ENCODE peak calls at places on chromosome 16, in ten cellular contexts. One of them, this sample, is unnamed.

GRCh38 chr16:55876854-55877253 is 1.7 kb upstream of the CES5A start:
- DNase-seq in stimulated activated CD8-positive, alpha-beta memory T cell treated with anti-CD3 and anti-CD28 coated beads, Interleukin-15, amount 100 ng/mL, for 24 hours: no peak
- DNase-seq in heart right ventricle: no peak
- DNase-seq in AML-193: no peak
- DNase-seq in colonic mucosa: no peak
- DNase-seq in NCI-H526 treated with DMSO at 0.1 percent for 48 hours: no peak
- DNase-seq in HEK293T: no peak
- DNase-seq in heart left ventricle: no peak
- DNase-seq in cardiac septum: no peak
- DNase-seq in sciatic nerve: no peak
- DNase-seq in this sample: no peak

GRCh38 chr16:2033057-2033911 is 6.6 kb downstream of the NHERF2 start:
- DNase-seq in stimulated activated CD8-positive, alpha-beta memory T cell treated with anti-CD3 and anti-CD28 coated beads, Interleukin-15, amount 100 ng/mL, for 24 hours: no peak
- DNase-seq in heart right ventricle: peak
- DNase-seq in AML-193: no peak
- DNase-seq in colonic mucosa: no peak
- DNase-seq in NCI-H526 treated with DMSO at 0.1 percent for 48 hours: no peak
- DNase-seq in HEK293T: no peak
- DNase-seq in heart left ventricle: peak
- DNase-seq in cardiac septum: no peak
- DNase-seq in sciatic nerve: peak
- DNase-seq in this sample: no peak

GRCh38 chr16:87160752-87161337 is 156.3 kb downstream of the C16orf95 start:
- DNase-seq in stimulated activated CD8-positive, alpha-beta memory T cell treated with anti-CD3 and anti-CD28 coated beads, Interleukin-15, amount 100 ng/mL, for 24 hours: no peak
- DNase-seq in heart right ventricle: no peak
- DNase-seq in AML-193: no peak
- DNase-seq in colonic mucosa: no peak
- DNase-seq in NCI-H526 treated with DMSO at 0.1 percent for 48 hours: no peak
- DNase-seq in HEK293T: no peak
- DNase-seq in heart left ventricle: no peak
- DNase-seq in cardiac septum: no peak
- DNase-seq in sciatic nerve: no peak
- DNase-seq in this sample: no peak

GRCh38 chr16:8730335-8730915 is 56.0 kb downstream of the ABAT start:
- DNase-seq in stimulated activated CD8-positive, alpha-beta memory T cell treated with anti-CD3 and anti-CD28 coated beads, Interleukin-15, amount 100 ng/mL, for 24 hours: no peak
- DNase-seq in heart right ventricle: no peak
- DNase-seq in AML-193: no peak
- DNase-seq in colonic mucosa: no peak
- DNase-seq in NCI-H526 treated with DMSO at 0.1 percent for 48 hours: no peak
- DNase-seq in HEK293T: no peak
- DNase-seq in heart left ventricle: no peak
- DNase-seq in cardiac septum: no peak
- DNase-seq in sciatic nerve: no peak
- DNase-seq in this sample: no peak

GRCh38 chr16:31876955-31877828 is 3.6 kb downstream of the ZNF267 start:
- DNase-seq in stimulated activated CD8-positive, alpha-beta memory T cell treated with anti-CD3 and anti-CD28 coated beads, Interleukin-15, amount 100 ng/mL, for 24 hours: no peak
- DNase-seq in heart right ventricle: no peak
- DNase-seq in AML-193: peak
- DNase-seq in colonic mucosa: no peak
- DNase-seq in NCI-H526 treated with DMSO at 0.1 percent for 48 hours: no peak
- DNase-seq in HEK293T: no peak
- DNase-seq in heart left ventricle: no peak
- DNase-seq in cardiac septum: no peak
- DNase-seq in sciatic nerve: no peak
- DNase-seq in this sample: no peak

GRCh38 chr16:77376358-77376757 is 58.5 kb downstream of the ADAMTS18 start:
- DNase-seq in stimulated activated CD8-positive, alpha-beta memory T cell treated with anti-CD3 and anti-CD28 coated beads, Interleukin-15, amount 100 ng/mL, for 24 hours: no peak
- DNase-seq in heart right ventricle: no peak
- DNase-seq in AML-193: no peak
- DNase-seq in colonic mucosa: peak
- DNase-seq in NCI-H526 treated with DMSO at 0.1 percent for 48 hours: no peak
- DNase-seq in HEK293T: no peak
- DNase-seq in heart left ventricle: no peak
- DNase-seq in cardiac septum: no peak
- DNase-seq in sciatic nerve: no peak
- DNase-seq in this sample: no peak

GRCh38 chr16:48014349-48015135 is 141.3 kb downstream of the ABCC12 start:
- DNase-seq in stimulated activated CD8-positive, alpha-beta memory T cell treated with anti-CD3 and anti-CD28 coated beads, Interleukin-15, amount 100 ng/mL, for 24 hours: no peak
- DNase-seq in heart right ventricle: no peak
- DNase-seq in AML-193: no peak
- DNase-seq in colonic mucosa: no peak
- DNase-seq in NCI-H526 treated with DMSO at 0.1 percent for 48 hours: no peak
- DNase-seq in HEK293T: no peak
- DNase-seq in heart left ventricle: no peak
- DNase-seq in cardiac septum: no peak
- DNase-seq in sciatic nerve: no peak
- DNase-seq in this sample: no peak

GRCh38 chr16:88393034-88393433 is 10.3 kb downstream of the ZNF469 start:
- DNase-seq in stimulated activated CD8-positive, alpha-beta memory T cell treated with anti-CD3 and anti-CD28 coated beads, Interleukin-15, amount 100 ng/mL, for 24 hours: no peak
- DNase-seq in heart right ventricle: peak
- DNase-seq in AML-193: no peak
- DNase-seq in colonic mucosa: no peak
- DNase-seq in NCI-H526 treated with DMSO at 0.1 percent for 48 hours: no peak
- DNase-seq in HEK293T: no peak
- DNase-seq in heart left ventricle: no peak
- DNase-seq in cardiac septum: peak
- DNase-seq in sciatic nerve: peak
- DNase-seq in this sample: no peak

GRCh38 chr16:79965718-79966117 is 365.2 kb upstream of the MAF start:
- DNase-seq in stimulated activated CD8-positive, alpha-beta memory T cell treated with anti-CD3 and anti-CD28 coated beads, Interleukin-15, amount 100 ng/mL, for 24 hours: no peak
- DNase-seq in heart right ventricle: no peak
- DNase-seq in AML-193: no peak
- DNase-seq in colonic mucosa: no peak
- DNase-seq in NCI-H526 treated with DMSO at 0.1 percent for 48 hours: no peak
- DNase-seq in HEK293T: no peak
- DNase-seq in heart left ventricle: no peak
- DNase-seq in cardiac septum: no peak
- DNase-seq in sciatic nerve: no peak
- DNase-seq in this sample: no peak

GRCh38 chr16:2609827-2610470 is 72.1 kb downstream of the PDPK1 start:
- DNase-seq in stimulated activated CD8-positive, alpha-beta memory T cell treated with anti-CD3 and anti-CD28 coated beads, Interleukin-15, amount 100 ng/mL, for 24 hours: no peak
- DNase-seq in heart right ventricle: no peak
- DNase-seq in AML-193: no peak
- DNase-seq in colonic mucosa: no peak
- DNase-seq in NCI-H526 treated with DMSO at 0.1 percent for 48 hours: no peak
- DNase-seq in HEK293T: no peak
- DNase-seq in heart left ventricle: no peak
- DNase-seq in cardiac septum: no peak
- DNase-seq in sciatic nerve: no peak
- DNase-seq in this sample: no peak

GRCh38 chr16:78676351-78676750 is 576.9 kb downstream of the WWOX start:
- DNase-seq in stimulated activated CD8-positive, alpha-beta memory T cell treated with anti-CD3 and anti-CD28 coated beads, Interleukin-15, amount 100 ng/mL, for 24 hours: no peak
- DNase-seq in heart right ventricle: no peak
- DNase-seq in AML-193: no peak
- DNase-seq in colonic mucosa: no peak
- DNase-seq in NCI-H526 treated with DMSO at 0.1 percent for 48 hours: no peak
- DNase-seq in HEK293T: no peak
- DNase-seq in heart left ventricle: no peak
- DNase-seq in cardiac septum: no peak
- DNase-seq in sciatic nerve: no peak
- DNase-seq in this sample: no peak

GRCh38 chr16:50265260-50265659 is 1.1 kb upstream of the ADCY7 start:
- DNase-seq in stimulated activated CD8-positive, alpha-beta memory T cell treated with anti-CD3 and anti-CD28 coated beads, Interleukin-15, amount 100 ng/mL, for 24 hours: no peak
- DNase-seq in heart right ventricle: no peak
- DNase-seq in AML-193: peak
- DNase-seq in colonic mucosa: peak
- DNase-seq in NCI-H526 treated with DMSO at 0.1 percent for 48 hours: no peak
- DNase-seq in HEK293T: no peak
- DNase-seq in heart left ventricle: no peak
- DNase-seq in cardiac septum: no peak
- DNase-seq in sciatic nerve: peak
- DNase-seq in this sample: no peak

GRCh38 chr16:70683146-70683944 is 2.5 kb downstream of the MTSS2 start:
- DNase-seq in stimulated activated CD8-positive, alpha-beta memory T cell treated with anti-CD3 and anti-CD28 coated beads, Interleukin-15, amount 100 ng/mL, for 24 hours: no peak
- DNase-seq in heart right ventricle: peak
- DNase-seq in AML-193: no peak
- DNase-seq in colonic mucosa: no peak
- DNase-seq in NCI-H526 treated with DMSO at 0.1 percent for 48 hours: no peak
- DNase-seq in HEK293T: no peak
- DNase-seq in heart left ventricle: no peak
- DNase-seq in cardiac septum: no peak
- DNase-seq in sciatic nerve: no peak
- DNase-seq in this sample: no peak

GRCh38 chr16:31461201-31461920 is 2.1 kb downstream of the ARMC5 start:
- DNase-seq in stimulated activated CD8-positive, alpha-beta memory T cell treated with anti-CD3 and anti-CD28 coated beads, Interleukin-15, amount 100 ng/mL, for 24 hours: no peak
- DNase-seq in heart right ventricle: no peak
- DNase-seq in AML-193: no peak
- DNase-seq in colonic mucosa: no peak
- DNase-seq in NCI-H526 treated with DMSO at 0.1 percent for 48 hours: no peak
- DNase-seq in HEK293T: no peak
- DNase-seq in heart left ventricle: no peak
- DNase-seq in cardiac septum: no peak
- DNase-seq in sciatic nerve: peak
- DNase-seq in this sample: no peak

GRCh38 chr16:67864594-67864993 is 8.3 kb upstream of the EDC4 start:
- DNase-seq in stimulated activated CD8-positive, alpha-beta memory T cell treated with anti-CD3 and anti-CD28 coated beads, Interleukin-15, amount 100 ng/mL, for 24 hours: no peak
- DNase-seq in heart right ventricle: no peak
- DNase-seq in AML-193: no peak
- DNase-seq in colonic mucosa: no peak
- DNase-seq in NCI-H526 treated with DMSO at 0.1 percent for 48 hours: no peak
- DNase-seq in HEK293T: no peak
- DNase-seq in heart left ventricle: no peak
- DNase-seq in cardiac septum: no peak
- DNase-seq in sciatic nerve: no peak
- DNase-seq in this sample: no peak

GRCh38 chr16:71631776-71632175 is 5.8 kb downstream of the MARVELD3 start:
- DNase-seq in stimulated activated CD8-positive, alpha-beta memory T cell treated with anti-CD3 and anti-CD28 coated beads, Interleukin-15, amount 100 ng/mL, for 24 hours: no peak
- DNase-seq in heart right ventricle: no peak
- DNase-seq in AML-193: no peak
- DNase-seq in colonic mucosa: no peak
- DNase-seq in NCI-H526 treated with DMSO at 0.1 percent for 48 hours: no peak
- DNase-seq in HEK293T: no peak
- DNase-seq in heart left ventricle: no peak
- DNase-seq in cardiac septum: no peak
- DNase-seq in sciatic nerve: no peak
- DNase-seq in this sample: no peak

GRCh38 chr16:74771656-74772315 is 2.8 kb downstream of the FA2H start:
- DNase-seq in stimulated activated CD8-positive, alpha-beta memory T cell treated with anti-CD3 and anti-CD28 coated beads, Interleukin-15, amount 100 ng/mL, for 24 hours: no peak
- DNase-seq in heart right ventricle: no peak
- DNase-seq in AML-193: no peak
- DNase-seq in colonic mucosa: no peak
- DNase-seq in NCI-H526 treated with DMSO at 0.1 percent for 48 hours: no peak
- DNase-seq in HEK293T: no peak
- DNase-seq in heart left ventricle: no peak
- DNase-seq in cardiac septum: no peak
- DNase-seq in sciatic nerve: no peak
- DNase-seq in this sample: no peak

GRCh38 chr16:68645494-68646388 is 631 bp downstream of the CDH3 start:
- DNase-seq in stimulated activated CD8-positive, alpha-beta memory T cell treated with anti-CD3 and anti-CD28 coated beads, Interleukin-15, amount 100 ng/mL, for 24 hours: no peak
- DNase-seq in heart right ventricle: no peak
- DNase-seq in AML-193: no peak
- DNase-seq in colonic mucosa: peak
- DNase-seq in NCI-H526 treated with DMSO at 0.1 percent for 48 hours: peak
- DNase-seq in HEK293T: no peak
- DNase-seq in heart left ventricle: no peak
- DNase-seq in cardiac septum: no peak
- DNase-seq in sciatic nerve: no peak
- DNase-seq in this sample: no peak

GRCh38 chr16:50467943-50468748 is 80.0 kb upstream of the NKD1 start:
- DNase-seq in stimulated activated CD8-positive, alpha-beta memory T cell treated with anti-CD3 and anti-CD28 coated beads, Interleukin-15, amount 100 ng/mL, for 24 hours: no peak
- DNase-seq in heart right ventricle: no peak
- DNase-seq in AML-193: no peak
- DNase-seq in colonic mucosa: no peak
- DNase-seq in NCI-H526 treated with DMSO at 0.1 percent for 48 hours: no peak
- DNase-seq in HEK293T: peak
- DNase-seq in heart left ventricle: no peak
- DNase-seq in cardiac septum: no peak
- DNase-seq in sciatic nerve: no peak
- DNase-seq in this sample: no peak

GRCh38 chr16:48971571-48972071 is 310.0 kb downstream of the CBLN1 start:
- DNase-seq in stimulated activated CD8-positive, alpha-beta memory T cell treated with anti-CD3 and anti-CD28 coated beads, Interleukin-15, amount 100 ng/mL, for 24 hours: no peak
- DNase-seq in heart right ventricle: no peak
- DNase-seq in AML-193: no peak
- DNase-seq in colonic mucosa: no peak
- DNase-seq in NCI-H526 treated with DMSO at 0.1 percent for 48 hours: no peak
- DNase-seq in HEK293T: no peak
- DNase-seq in heart left ventricle: no peak
- DNase-seq in cardiac septum: no peak
- DNase-seq in sciatic nerve: no peak
- DNase-seq in this sample: no peak

GRCh38 chr16:3012828-3013420 is at the start of gene CLDN9:
- DNase-seq in stimulated activated CD8-positive, alpha-beta memory T cell treated with anti-CD3 and anti-CD28 coated beads, Interleukin-15, amount 100 ng/mL, for 24 hours: no peak
- DNase-seq in heart right ventricle: no peak
- DNase-seq in AML-193: no peak
- DNase-seq in colonic mucosa: peak
- DNase-seq in NCI-H526 treated with DMSO at 0.1 percent for 48 hours: no peak
- DNase-seq in HEK293T: no peak
- DNase-seq in heart left ventricle: no peak
- DNase-seq in cardiac septum: no peak
- DNase-seq in sciatic nerve: no peak
- DNase-seq in this sample: no peak

GRCh38 chr16:28280881-28281836 is 11.2 kb upstream of the SBK1 start:
- DNase-seq in stimulated activated CD8-positive, alpha-beta memory T cell treated with anti-CD3 and anti-CD28 coated beads, Interleukin-15, amount 100 ng/mL, for 24 hours: no peak
- DNase-seq in heart right ventricle: no peak
- DNase-seq in AML-193: no peak
- DNase-seq in colonic mucosa: no peak
- DNase-seq in NCI-H526 treated with DMSO at 0.1 percent for 48 hours: no peak
- DNase-seq in HEK293T: no peak
- DNase-seq in heart left ventricle: no peak
- DNase-seq in cardiac septum: no peak
- DNase-seq in sciatic nerve: no peak
- DNase-seq in this sample: no peak

GRCh38 chr16:46961373-46962353 is 11.8 kb downstream of the DNAJA2 start:
- DNase-seq in stimulated activated CD8-positive, alpha-beta memory T cell treated with anti-CD3 and anti-CD28 coated beads, Interleukin-15, amount 100 ng/mL, for 24 hours: no peak
- DNase-seq in heart right ventricle: no peak
- DNase-seq in AML-193: peak
- DNase-seq in colonic mucosa: no peak
- DNase-seq in NCI-H526 treated with DMSO at 0.1 percent for 48 hours: no peak
- DNase-seq in HEK293T: no peak
- DNase-seq in heart left ventricle: no peak
- DNase-seq in cardiac septum: no peak
- DNase-seq in sciatic nerve: no peak
- DNase-seq in this sample: no peak

GRCh38 chr16:81429045-81429521 is 15.5 kb upstream of the CMIP start:
- DNase-seq in stimulated activated CD8-positive, alpha-beta memory T cell treated with anti-CD3 and anti-CD28 coated beads, Interleukin-15, amount 100 ng/mL, for 24 hours: no peak
- DNase-seq in heart right ventricle: no peak
- DNase-seq in AML-193: peak
- DNase-seq in colonic mucosa: no peak
- DNase-seq in NCI-H526 treated with DMSO at 0.1 percent for 48 hours: no peak
- DNase-seq in HEK293T: peak
- DNase-seq in heart left ventricle: peak
- DNase-seq in cardiac septum: no peak
- DNase-seq in sciatic nerve: no peak
- DNase-seq in this sample: no peak

GRCh38 chr16:89612415-89612814 is 1.0 kb upstream of the DPEP1 start:
- DNase-seq in stimulated activated CD8-positive, alpha-beta memory T cell treated with anti-CD3 and anti-CD28 coated beads, Interleukin-15, amount 100 ng/mL, for 24 hours: no peak
- DNase-seq in heart right ventricle: no peak
- DNase-seq in AML-193: no peak
- DNase-seq in colonic mucosa: no peak
- DNase-seq in NCI-H526 treated with DMSO at 0.1 percent for 48 hours: no peak
- DNase-seq in HEK293T: no peak
- DNase-seq in heart left ventricle: no peak
- DNase-seq in cardiac septum: no peak
- DNase-seq in sciatic nerve: no peak
- DNase-seq in this sample: no peak

This sample was measured in activated CD8-positive, alpha-beta memory T cell treated with anti-CD3 and anti-CD28 coated beads for 4 hours.